ENCODE peak calls at places on chromosomes 3 and 15, in ten cellular contexts. One of them, this sample, is unnamed.

GRCh38 chr15:94579261-94579660 is 347.9 kb downstream of the MCTP2 start:
- DNase-seq in mammary epithelial cell: no peak
- DNase-seq in IMR-90: no peak
- DNase-seq in right cardiac atrium: no peak
- DNase-seq in fibroblast of lung: no peak
- DNase-seq in A549: no peak
- DNase-seq in CD8-positive, alpha-beta T cell: no peak
- DNase-seq in testis: no peak
- DNase-seq in caudate nucleus: no peak
- DNase-seq in upper lobe of right lung: no peak
- DNase-seq in this sample: no peak

GRCh38 chr3:175598740-175599139 is 739.6 kb downstream of the NAALADL2 start:
- DNase-seq in upper lobe of right lung: no peak
- DNase-seq in A549: no peak
- DNase-seq in caudate nucleus: no peak
- DNase-seq in mammary epithelial cell: peak
- DNase-seq in right cardiac atrium: no peak
- DNase-seq in fibroblast of lung: no peak
- DNase-seq in testis: no peak
- DNase-seq in CD8-positive, alpha-beta T cell: no peak
- DNase-seq in IMR-90: no peak
- DNase-seq in this sample: no peak

GRCh38 chr3:37493485-37494080 is 319.2 kb upstream of the LRRFIP2 start:
- DNase-seq in right cardiac atrium: no peak
- DNase-seq in testis: no peak
- DNase-seq in mammary epithelial cell: no peak
- DNase-seq in upper lobe of right lung: no peak
- DNase-seq in A549: no peak
- DNase-seq in CD8-positive, alpha-beta T cell: no peak
- DNase-seq in fibroblast of lung: no peak
- DNase-seq in caudate nucleus: no peak
- DNase-seq in IMR-90: no peak
- DNase-seq in this sample: no peak

GRCh38 chr3:173153631-173154030 is 12.6 kb upstream of the SPATA16 start:
- DNase-seq in right cardiac atrium: no peak
- DNase-seq in caudate nucleus: no peak
- DNase-seq in CD8-positive, alpha-beta T cell: no peak
- DNase-seq in testis: no peak
- DNase-seq in A549: no peak
- DNase-seq in upper lobe of right lung: no peak
- DNase-seq in mammary epithelial cell: no peak
- DNase-seq in IMR-90: no peak
- DNase-seq in fibroblast of lung: no peak
- DNase-seq in this sample: no peak

GRCh38 chr15:88395241-88395640 is 71.9 kb downstream of the MRPL46 start:
- DNase-seq in CD8-positive, alpha-beta T cell: no peak
- DNase-seq in right cardiac atrium: no peak
- DNase-seq in A549: no peak
- DNase-seq in testis: no peak
- DNase-seq in fibroblast of lung: no peak
- DNase-seq in upper lobe of right lung: no peak
- DNase-seq in IMR-90: no peak
- DNase-seq in caudate nucleus: no peak
- DNase-seq in mammary epithelial cell: no peak
- DNase-seq in this sample: no peak

GRCh38 chr15:67829647-67830504 is 4.6 kb downstream of the SKOR1 start:
- DNase-seq in A549: no peak
- DNase-seq in mammary epithelial cell: no peak
- DNase-seq in caudate nucleus: no peak
- DNase-seq in upper lobe of right lung: peak
- DNase-seq in right cardiac atrium: no peak
- DNase-seq in IMR-90: no peak
- DNase-seq in testis: no peak
- DNase-seq in CD8-positive, alpha-beta T cell: no peak
- DNase-seq in fibroblast of lung: no peak
- DNase-seq in this sample: no peak

GRCh38 chr3:127970966-127971592 is 56.0 kb downstream of the KBTBD12 start:
- DNase-seq in A549: peak
- DNase-seq in right cardiac atrium: no peak
- DNase-seq in upper lobe of right lung: no peak
- DNase-seq in fibroblast of lung: peak
- DNase-seq in mammary epithelial cell: peak
- DNase-seq in caudate nucleus: no peak
- DNase-seq in testis: peak
- DNase-seq in IMR-90: peak
- DNase-seq in CD8-positive, alpha-beta T cell: no peak
- DNase-seq in this sample: no peak

GRCh38 chr3:135895734-135896121 is 69.8 kb upstream of the PPP2R3A start:
- DNase-seq in mammary epithelial cell: peak
- DNase-seq in caudate nucleus: no peak
- DNase-seq in upper lobe of right lung: no peak
- DNase-seq in A549: no peak
- DNase-seq in fibroblast of lung: peak
- DNase-seq in CD8-positive, alpha-beta T cell: no peak
- DNase-seq in IMR-90: no peak
- DNase-seq in right cardiac atrium: no peak
- DNase-seq in testis: no peak
- DNase-seq in this sample: no peak

GRCh38 chr15:41584636-41585139 is 25.7 kb downstream of the TYRO3 start:
- DNase-seq in IMR-90: no peak
- DNase-seq in right cardiac atrium: no peak
- DNase-seq in mammary epithelial cell: no peak
- DNase-seq in upper lobe of right lung: no peak
- DNase-seq in fibroblast of lung: no peak
- DNase-seq in caudate nucleus: no peak
- DNase-seq in testis: no peak
- DNase-seq in CD8-positive, alpha-beta T cell: no peak
- DNase-seq in A549: no peak
- DNase-seq in this sample: no peak

GRCh38 chr3:27081566-27081965 is 287.6 kb downstream of the NEK10 start:
- DNase-seq in upper lobe of right lung: no peak
- DNase-seq in A549: no peak
- DNase-seq in caudate nucleus: no peak
- DNase-seq in mammary epithelial cell: no peak
- DNase-seq in testis: no peak
- DNase-seq in IMR-90: no peak
- DNase-seq in right cardiac atrium: no peak
- DNase-seq in CD8-positive, alpha-beta T cell: no peak
- DNase-seq in fibroblast of lung: no peak
- DNase-seq in this sample: no peak

GRCh38 chr3:149010504-149010951 is 19.2 kb downstream of the GYG1 start:
- DNase-seq in A549: no peak
- DNase-seq in testis: peak
- DNase-seq in CD8-positive, alpha-beta T cell: no peak
- DNase-seq in caudate nucleus: no peak
- DNase-seq in IMR-90: peak
- DNase-seq in upper lobe of right lung: no peak
- DNase-seq in right cardiac atrium: no peak
- DNase-seq in mammary epithelial cell: no peak
- DNase-seq in fibroblast of lung: peak
- DNase-seq in this sample: no peak

GRCh38 chr15:47742334-47742733 is 25.0 kb downstream of the SEMA6D start:
- DNase-seq in mammary epithelial cell: no peak
- DNase-seq in caudate nucleus: no peak
- DNase-seq in right cardiac atrium: no peak
- DNase-seq in fibroblast of lung: no peak
- DNase-seq in CD8-positive, alpha-beta T cell: no peak
- DNase-seq in upper lobe of right lung: no peak
- DNase-seq in A549: no peak
- DNase-seq in IMR-90: no peak
- DNase-seq in testis: no peak
- DNase-seq in this sample: no peak

GRCh38 chr15:65918357-65918920 is 49.1 kb downstream of the RAB11A start:
- DNase-seq in caudate nucleus: no peak
- DNase-seq in A549: no peak
- DNase-seq in upper lobe of right lung: no peak
- DNase-seq in CD8-positive, alpha-beta T cell: no peak
- DNase-seq in IMR-90: no peak
- DNase-seq in fibroblast of lung: no peak
- DNase-seq in mammary epithelial cell: no peak
- DNase-seq in right cardiac atrium: no peak
- DNase-seq in testis: no peak
- DNase-seq in this sample: no peak

GRCh38 chr3:32226875-32227500 is 11.5 kb upstream of the CMTM8 start:
- DNase-seq in upper lobe of right lung: no peak
- DNase-seq in right cardiac atrium: no peak
- DNase-seq in testis: no peak
- DNase-seq in mammary epithelial cell: peak
- DNase-seq in A549: peak
- DNase-seq in IMR-90: peak
- DNase-seq in caudate nucleus: no peak
- DNase-seq in fibroblast of lung: peak
- DNase-seq in CD8-positive, alpha-beta T cell: no peak
- DNase-seq in this sample: no peak

GRCh38 chr3:11464356-11464755 is 179.4 kb downstream of the VGLL4 start:
- DNase-seq in mammary epithelial cell: no peak
- DNase-seq in fibroblast of lung: no peak
- DNase-seq in A549: no peak
- DNase-seq in upper lobe of right lung: no peak
- DNase-seq in CD8-positive, alpha-beta T cell: no peak
- DNase-seq in right cardiac atrium: no peak
- DNase-seq in caudate nucleus: no peak
- DNase-seq in testis: no peak
- DNase-seq in IMR-90: no peak
- DNase-seq in this sample: peak

GRCh38 chr15:80999623-81000036 is 1.1 kb upstream of the TLNRD1 start:
- DNase-seq in mammary epithelial cell: no peak
- DNase-seq in CD8-positive, alpha-beta T cell: no peak
- DNase-seq in right cardiac atrium: no peak
- DNase-seq in A549: no peak
- DNase-seq in fibroblast of lung: no peak
- DNase-seq in IMR-90: no peak
- DNase-seq in caudate nucleus: no peak
- DNase-seq in upper lobe of right lung: no peak
- DNase-seq in testis: no peak
- DNase-seq in this sample: no peak

GRCh38 chr3:5122741-5123706 is 932 bp downstream of the ARL8B start:
- DNase-seq in fibroblast of lung: peak
- DNase-seq in caudate nucleus: no peak
- DNase-seq in A549: peak
- DNase-seq in mammary epithelial cell: peak
- DNase-seq in CD8-positive, alpha-beta T cell: no peak
- DNase-seq in right cardiac atrium: peak
- DNase-seq in IMR-90: peak
- DNase-seq in upper lobe of right lung: peak
- DNase-seq in testis: peak
- DNase-seq in this sample: peak

GRCh38 chr3:32460031-32460749 is 42.5 kb downstream of the CMTM6 start:
- DNase-seq in upper lobe of right lung: no peak
- DNase-seq in IMR-90: no peak
- DNase-seq in mammary epithelial cell: no peak
- DNase-seq in CD8-positive, alpha-beta T cell: peak
- DNase-seq in caudate nucleus: no peak
- DNase-seq in fibroblast of lung: no peak
- DNase-seq in A549: no peak
- DNase-seq in right cardiac atrium: no peak
- DNase-seq in testis: no peak
- DNase-seq in this sample: no peak

GRCh38 chr3:100537646-100538338 is 45.4 kb downstream of the TMEM45A start:
- DNase-seq in A549: no peak
- DNase-seq in CD8-positive, alpha-beta T cell: no peak
- DNase-seq in right cardiac atrium: no peak
- DNase-seq in caudate nucleus: no peak
- DNase-seq in IMR-90: no peak
- DNase-seq in upper lobe of right lung: no peak
- DNase-seq in fibroblast of lung: no peak
- DNase-seq in mammary epithelial cell: peak
- DNase-seq in testis: no peak
- DNase-seq in this sample: no peak
- H3K27ac ChIP-seq in A549: no peak
- H3K27ac ChIP-seq in CD8-positive, alpha-beta T cell: no peak
- H3K27ac ChIP-seq in right cardiac atrium: no peak
- H3K27ac ChIP-seq in caudate nucleus: no peak
- H3K27ac ChIP-seq in IMR-90: no peak
- H3K27ac ChIP-seq in upper lobe of right lung: no peak
- H3K27ac ChIP-seq in fibroblast of lung: no peak
- H3K27ac ChIP-seq in mammary epithelial cell: peak
- H3K27ac ChIP-seq in testis: peak
- H3K27ac ChIP-seq in this sample: peak

DNA sequence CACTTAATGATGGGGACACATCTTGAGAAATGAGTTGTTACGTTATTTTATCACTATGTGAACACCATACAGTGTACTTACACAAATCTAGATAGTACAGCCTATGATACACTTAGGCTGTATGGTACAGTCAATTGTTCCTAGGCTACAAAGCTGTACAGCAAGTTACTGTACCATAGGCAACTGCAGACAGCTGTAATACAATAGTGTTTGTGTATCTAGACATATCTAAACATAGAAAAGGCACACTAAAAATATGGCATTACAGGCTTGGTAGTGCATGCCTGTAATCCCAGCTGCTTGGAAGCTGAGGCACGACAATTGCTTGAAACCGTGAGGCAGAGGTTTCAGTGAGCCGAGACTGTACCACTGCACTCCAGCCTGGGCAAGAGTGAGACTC is 55.8 kb upstream of the PLXND1 start:
- DNase-seq in right cardiac atrium: no peak
- DNase-seq in fibroblast of lung: peak
- DNase-seq in IMR-90: no peak
- DNase-seq in A549: no peak
- DNase-seq in CD8-positive, alpha-beta T cell: no peak
- DNase-seq in mammary epithelial cell: peak
- DNase-seq in upper lobe of right lung: no peak
- DNase-seq in caudate nucleus: no peak
- DNase-seq in testis: no peak
- DNase-seq in this sample: no peak
- H3K27ac ChIP-seq in right cardiac atrium: no peak
- H3K27ac ChIP-seq in fibroblast of lung: no peak
- H3K27ac ChIP-seq in IMR-90: no peak
- H3K27ac ChIP-seq in A549: peak
- H3K27ac ChIP-seq in CD8-positive, alpha-beta T cell: no peak
- H3K27ac ChIP-seq in mammary epithelial cell: peak
- H3K27ac ChIP-seq in upper lobe of right lung: no peak
- H3K27ac ChIP-seq in caudate nucleus: no peak
- H3K27ac ChIP-seq in testis: no peak
- H3K27ac ChIP-seq in this sample: peak

GRCh38 chr3:129562803-129563202 is 19.8 kb downstream of the H1-8 start:
- DNase-seq in upper lobe of right lung: no peak
- DNase-seq in right cardiac atrium: peak
- DNase-seq in fibroblast of lung: no peak
- DNase-seq in IMR-90: no peak
- DNase-seq in testis: no peak
- DNase-seq in mammary epithelial cell: no peak
- DNase-seq in caudate nucleus: no peak
- DNase-seq in CD8-positive, alpha-beta T cell: no peak
- DNase-seq in A549: no peak
- DNase-seq in this sample: no peak
- H3K27ac ChIP-seq in upper lobe of right lung: no peak
- H3K27ac ChIP-seq in right cardiac atrium: no peak
- H3K27ac ChIP-seq in fibroblast of lung: no peak
- H3K27ac ChIP-seq in IMR-90: peak
- H3K27ac ChIP-seq in testis: no peak
- H3K27ac ChIP-seq in mammary epithelial cell: no peak
- H3K27ac ChIP-seq in caudate nucleus: no peak
- H3K27ac ChIP-seq in CD8-positive, alpha-beta T cell: no peak
- H3K27ac ChIP-seq in A549: no peak
- H3K27ac ChIP-seq in this sample: no peak

GRCh38 chr3:45841380-45841700 is 579 bp downstream of the LZTFL1 start:
- DNase-seq in caudate nucleus: no peak
- DNase-seq in CD8-positive, alpha-beta T cell: no peak
- DNase-seq in fibroblast of lung: peak
- DNase-seq in IMR-90: peak
- DNase-seq in A549: no peak
- DNase-seq in testis: peak
- DNase-seq in mammary epithelial cell: no peak
- DNase-seq in right cardiac atrium: no peak
- DNase-seq in upper lobe of right lung: peak
- DNase-seq in this sample: no peak
- H3K27ac ChIP-seq in caudate nucleus: no peak
- H3K27ac ChIP-seq in CD8-positive, alpha-beta T cell: peak
- H3K27ac ChIP-seq in fibroblast of lung: peak
- H3K27ac ChIP-seq in IMR-90: no peak
- H3K27ac ChIP-seq in A549: peak
- H3K27ac ChIP-seq in testis: peak
- H3K27ac ChIP-seq in mammary epithelial cell: peak
- H3K27ac ChIP-seq in right cardiac atrium: no peak
- H3K27ac ChIP-seq in upper lobe of right lung: peak
- H3K27ac ChIP-seq in this sample: no peak